ENCODE peak calls at places on chromosomes 4 and X, in nine cellular contexts. P is omental fat pad, R is activated gamma-delta T cell treated with Interleukin-2 at 50 U/mL for 16 hours, N is BJ, E is breast epithelium, V is nucleus accumbens, W is Calu3, O is AG04449, Q is HFF-Myc. H is an unnamed sample.

GRCh38 chrX:84737471-84737871 is 235.2 kb upstream of the HDX start:
- DNase-seq in N (no peak), V (no peak), E (no peak), P (no peak), Q (no peak), O (no peak), W (no peak), R (no peak), H (no peak)

GRCh38 chrX:153934473-153935325 is at the start of gene NAA10:
- DNase-seq in W (peak; percentile 83), N (no peak), Q (no peak), E (peak; percentile 55), V (peak; percentile 50), P (no peak), R (peak; percentile 43), O (no peak), H (no peak)

GRCh38 chr4:82515705-82516104 is 46.1 kb downstream of the TMEM150C start:
- DNase-seq in E (no peak), O (peak; percentile 63), V (peak; percentile 61), P (no peak), R (no peak), W (no peak), N (peak; percentile 52), Q (peak; percentile 14), H (no peak)

GRCh38 chr4:31580843-31581242 is 860.7 kb downstream of the PCDH7 start:
- DNase-seq in E (no peak), W (no peak), N (no peak), P (no peak), V (no peak), Q (no peak), O (no peak), R (no peak), H (no peak)

GRCh38 chr4:59945716-59946115 is 1254.4 kb upstream of the ADGRL3 start:
- DNase-seq in W (no peak), N (no peak), V (no peak), E (no peak), P (no peak), R (no peak), Q (no peak), O (no peak), H (no peak)

GRCh38 chr4:181301735-181302380 is 941.3 kb upstream of the TENM3 start:
- DNase-seq in V (no peak), R (no peak), P (no peak), W (peak; percentile 69), E (no peak), O (no peak), Q (no peak), N (no peak), H (no peak)

GRCh38 chr4:2785613-2786012 is 7.3 kb upstream of the SH3BP2 start:
- DNase-seq in N (no peak), E (no peak), R (no peak), P (no peak), V (no peak), W (no peak), Q (no peak), O (no peak), H (no peak)

GRCh38 chr4:38902695-38903094 is 35.1 kb downstream of the FAM114A1 start:
- DNase-seq in O (no peak), P (no peak), N (no peak), V (no peak), R (no peak), W (no peak), E (no peak), Q (no peak), H (no peak)

GRCh38 chrX:103741879-103742278 is 31.2 kb downstream of the TMEM31 start:
- DNase-seq in V (no peak), P (no peak), Q (no peak), N (no peak), W (no peak), E (no peak), R (no peak), O (no peak), H (no peak)

GRCh38 chr4:144403903-144404302 is 242.1 kb upstream of the HHIP start:
- DNase-seq in Q (no peak), O (no peak), R (no peak), P (no peak), W (no peak), E (no peak), N (no peak), V (no peak), H (no peak)

GRCh38 chr4:3524349-3524748 is 7.9 kb downstream of the LRPAP1 start:
- DNase-seq in O (no peak), E (no peak), P (no peak), R (no peak), V (no peak), N (no peak), Q (no peak), W (no peak), H (no peak)

GRCh38 chrX:131854586-131854985 is 168.5 kb upstream of the STK26 start:
- DNase-seq in P (no peak), R (no peak), E (no peak), V (no peak), Q (no peak), W (no peak), O (no peak), N (no peak), H (no peak)

GRCh38 chrX:150360331-150360730 is 2.8 kb upstream of the MAMLD1 start:
- DNase-seq in W (no peak), P (no peak), N (no peak), V (no peak), R (no peak), O (no peak), Q (no peak), E (no peak), H (no peak)

GRCh38 chr4:41363384-41363981 is 106.8 kb downstream of the UCHL1 start:
- DNase-seq in W (no peak), N (peak; percentile 85), R (no peak), V (peak; percentile 48), Q (no peak), P (no peak), E (no peak), O (no peak), H (no peak)

GRCh38 chr4:102430511-102430910 is 70.6 kb upstream of the NFKB1 start:
- DNase-seq in R (no peak), Q (no peak), O (no peak), P (no peak), E (no peak), V (no peak), W (no peak), N (no peak), H (no peak)

GRCh38 chr4:16579866-16580265 is 318.6 kb downstream of the LDB2 start:
- DNase-seq in E (no peak), V (no peak), N (no peak), R (no peak), P (no peak), W (no peak), Q (no peak), O (no peak), H (no peak)

GRCh38 chr4:55184600-55185523 is 59.5 kb upstream of the KDR start:
- DNase-seq in W (peak; percentile 70), Q (no peak), P (no peak), N (no peak), E (no peak), V (no peak), O (peak; percentile 16), R (no peak), H (no peak)

GRCh38 chr4:14345356-14345775 is 656.9 kb upstream of the CPEB2 start:
- DNase-seq in Q (no peak), N (peak; percentile 13), R (no peak), P (no peak), W (no peak), V (no peak), E (no peak), O (no peak), H (no peak)

GRCh38 chr4:140094701-140095420 is 59.1 kb downstream of the MAML3 start:
- DNase-seq in P (no peak), N (no peak), O (no peak), Q (no peak), R (peak; percentile 20), V (peak; percentile 27), W (no peak), E (peak; percentile 55), H (no peak)

GRCh38 chr4:94559351-94559806 is 107.6 kb downstream of the PDLIM5 start:
- DNase-seq in P (no peak), O (no peak), V (no peak), N (no peak), W (no peak), R (no peak), Q (no peak), E (no peak), H (no peak)

GRCh38 chr4:14169460-14169859 is 541.9 kb upstream of the BOD1L1 start:
- DNase-seq in E (no peak), Q (no peak), N (no peak), R (no peak), P (no peak), W (no peak), O (no peak), V (no peak), H (no peak)

GRCh38 chr4:88204882-88205281 is 46.4 kb upstream of the ABCG2 start:
- DNase-seq in N (no peak), R (no peak), Q (no peak), E (no peak), V (no peak), P (no peak), W (no peak), O (no peak), H (no peak)

GRCh38 chr4:89434364-89434988 is 126.9 kb upstream of the GPRIN3 start:
- DNase-seq in P (no peak), W (no peak), R (no peak), N (no peak), E (no peak), Q (no peak), O (no peak), V (no peak), H (peak; percentile 6)

GRCh38 chrX:11059923-11060322 is 51.2 kb upstream of the HCCS start:
- DNase-seq in R (no peak), P (no peak), W (no peak), O (no peak), V (no peak), N (no peak), Q (no peak), E (no peak), H (no peak)

GRCh38 chr4:183544109-183544508 is 39.3 kb downstream of the ING2 start:
- DNase-seq in P (no peak), Q (no peak), E (no peak), O (no peak), N (no peak), R (no peak), V (no peak), W (no peak), H (no peak)

GRCh38 chr4:150384249-150384648 is 197.7 kb upstream of the MAB21L2 start:
- DNase-seq in N (no peak), V (no peak), W (no peak), O (no peak), E (no peak), R (no peak), Q (no peak), P (no peak), H (no peak)

GRCh38 chr4:89158884-89159503 is 47.7 kb downstream of the TIGD2 start:
- DNase-seq in O (no peak), R (no peak), W (peak; percentile 20), N (peak; percentile 7), Q (peak; percentile 24), V (no peak), E (no peak), P (no peak), H (peak; percentile 32)

GRCh38 chrX:109714340-109714958 is 18.6 kb downstream of the ACSL4 start:
- DNase-seq in E (no peak), P (no peak), N (no peak), W (no peak), V (no peak), Q (no peak), R (no peak), O (peak; percentile 51), H (no peak)

H was measured in SK-N-MC.